ENCODE peak calls at places on chromosome 6, in ten cellular contexts. One of them, this sample, is unnamed.

GRCh38 chr6:53437557-53438202 is 88.9 kb upstream of the ELOVL5 start:
- DNase-seq in epithelial cell of esophagus: peak; percentile 81
- DNase-seq in Calu3: peak; percentile 50
- DNase-seq in fibroblast of lung: peak; percentile 89
- DNase-seq in HFFc6: peak; percentile 76
- DNase-seq in fibroblast of pulmonary artery: peak; percentile 86
- DNase-seq in PC-9: peak; percentile 71
- DNase-seq in progenitor cell of endocrine pancreas: no peak
- DNase-seq in sigmoid colon: no peak
- DNase-seq in omental fat pad: no peak
- DNase-seq in this sample: no peak

GRCh38 chr6:29967379-29968010 is 25.2 kb downstream of the HLA-A start:
- DNase-seq in Calu3: peak; percentile 33
- DNase-seq in epithelial cell of esophagus: peak; percentile 79
- DNase-seq in HFFc6: no peak
- DNase-seq in omental fat pad: no peak
- DNase-seq in fibroblast of pulmonary artery: no peak
- DNase-seq in PC-9: peak; percentile 72
- DNase-seq in progenitor cell of endocrine pancreas: no peak
- DNase-seq in sigmoid colon: no peak
- DNase-seq in fibroblast of lung: peak; percentile 6
- DNase-seq in this sample: no peak

GRCh38 chr6:78749326-78749725 is 118.0 kb upstream of the IRAK1BP1 start:
- DNase-seq in fibroblast of lung: peak; percentile 75
- DNase-seq in Calu3: no peak
- DNase-seq in PC-9: no peak
- DNase-seq in progenitor cell of endocrine pancreas: no peak
- DNase-seq in HFFc6: peak; percentile 28
- DNase-seq in fibroblast of pulmonary artery: peak; percentile 6
- DNase-seq in epithelial cell of esophagus: peak; percentile 52
- DNase-seq in omental fat pad: no peak
- DNase-seq in sigmoid colon: no peak
- DNase-seq in this sample: no peak

GRCh38 chr6:39746795-39747194 is 21.6 kb upstream of the KIF6 start:
- DNase-seq in omental fat pad: no peak
- DNase-seq in epithelial cell of esophagus: no peak
- DNase-seq in PC-9: no peak
- DNase-seq in Calu3: no peak
- DNase-seq in fibroblast of pulmonary artery: no peak
- DNase-seq in HFFc6: no peak
- DNase-seq in fibroblast of lung: no peak
- DNase-seq in sigmoid colon: no peak
- DNase-seq in progenitor cell of endocrine pancreas: no peak
- DNase-seq in this sample: no peak

GRCh38 chr6:85405175-85405852 is 44.6 kb upstream of the NT5E start:
- DNase-seq in Calu3: peak; percentile 71
- DNase-seq in HFFc6: no peak
- DNase-seq in omental fat pad: no peak
- DNase-seq in sigmoid colon: no peak
- DNase-seq in fibroblast of pulmonary artery: no peak
- DNase-seq in PC-9: no peak
- DNase-seq in progenitor cell of endocrine pancreas: no peak
- DNase-seq in fibroblast of lung: peak; percentile 74
- DNase-seq in epithelial cell of esophagus: no peak
- DNase-seq in this sample: no peak

GRCh38 chr6:129929433-129929832 is 68.3 kb upstream of the TMEM244 start:
- DNase-seq in PC-9: no peak
- DNase-seq in sigmoid colon: no peak
- DNase-seq in epithelial cell of esophagus: peak; percentile 90
- DNase-seq in omental fat pad: no peak
- DNase-seq in fibroblast of pulmonary artery: peak; percentile 89
- DNase-seq in fibroblast of lung: peak; percentile 90
- DNase-seq in progenitor cell of endocrine pancreas: no peak
- DNase-seq in HFFc6: peak; percentile 79
- DNase-seq in Calu3: no peak
- DNase-seq in this sample: no peak

GRCh38 chr6:164069352-164070022 is 655.0 kb downstream of the QKI start:
- DNase-seq in Calu3: no peak
- DNase-seq in PC-9: no peak
- DNase-seq in omental fat pad: no peak
- DNase-seq in fibroblast of lung: peak; percentile 95
- DNase-seq in progenitor cell of endocrine pancreas: no peak
- DNase-seq in fibroblast of pulmonary artery: peak; percentile 90
- DNase-seq in epithelial cell of esophagus: no peak
- DNase-seq in sigmoid colon: peak; percentile 73
- DNase-seq in HFFc6: no peak
- DNase-seq in this sample: no peak

GRCh38 chr6:127118505-127119360 is at the start of gene RSPO3:
- DNase-seq in epithelial cell of esophagus: peak; percentile 35
- DNase-seq in PC-9: peak; percentile 35
- DNase-seq in progenitor cell of endocrine pancreas: peak; percentile 15
- DNase-seq in omental fat pad: no peak
- DNase-seq in fibroblast of pulmonary artery: peak; percentile 39
- DNase-seq in sigmoid colon: peak; percentile 73
- DNase-seq in Calu3: no peak
- DNase-seq in fibroblast of lung: peak; percentile 40
- DNase-seq in HFFc6: no peak
- DNase-seq in this sample: no peak

GRCh38 chr6:24859608-24860007 is 60.9 kb upstream of the ARMH2 start:
- DNase-seq in PC-9: no peak
- DNase-seq in fibroblast of lung: no peak
- DNase-seq in epithelial cell of esophagus: peak; percentile 63
- DNase-seq in omental fat pad: no peak
- DNase-seq in fibroblast of pulmonary artery: no peak
- DNase-seq in progenitor cell of endocrine pancreas: no peak
- DNase-seq in HFFc6: no peak
- DNase-seq in sigmoid colon: no peak
- DNase-seq in Calu3: no peak
- DNase-seq in this sample: no peak

GRCh38 chr6:169034523-169035167 is 219.0 kb downstream of the THBS2 start:
- DNase-seq in sigmoid colon: no peak
- DNase-seq in progenitor cell of endocrine pancreas: no peak
- DNase-seq in HFFc6: no peak
- DNase-seq in omental fat pad: no peak
- DNase-seq in epithelial cell of esophagus: no peak
- DNase-seq in fibroblast of lung: peak; percentile 32
- DNase-seq in fibroblast of pulmonary artery: no peak
- DNase-seq in PC-9: no peak
- DNase-seq in Calu3: no peak
- DNase-seq in this sample: no peak

GRCh38 chr6:143901885-143902708 is 37.8 kb downstream of the ZC2HC1B start:
- DNase-seq in HFFc6: no peak
- DNase-seq in fibroblast of pulmonary artery: peak; percentile 90
- DNase-seq in epithelial cell of esophagus: no peak
- DNase-seq in Calu3: no peak
- DNase-seq in sigmoid colon: peak; percentile 84
- DNase-seq in progenitor cell of endocrine pancreas: no peak
- DNase-seq in fibroblast of lung: peak; percentile 20
- DNase-seq in omental fat pad: no peak
- DNase-seq in PC-9: no peak
- DNase-seq in this sample: no peak

GRCh38 chr6:6970851-6971250 is 136.9 kb upstream of the RREB1 start:
- DNase-seq in Calu3: no peak
- DNase-seq in sigmoid colon: no peak
- DNase-seq in fibroblast of pulmonary artery: no peak
- DNase-seq in PC-9: no peak
- DNase-seq in progenitor cell of endocrine pancreas: no peak
- DNase-seq in fibroblast of lung: no peak
- DNase-seq in omental fat pad: no peak
- DNase-seq in HFFc6: no peak
- DNase-seq in epithelial cell of esophagus: no peak
- DNase-seq in this sample: no peak

DNA sequence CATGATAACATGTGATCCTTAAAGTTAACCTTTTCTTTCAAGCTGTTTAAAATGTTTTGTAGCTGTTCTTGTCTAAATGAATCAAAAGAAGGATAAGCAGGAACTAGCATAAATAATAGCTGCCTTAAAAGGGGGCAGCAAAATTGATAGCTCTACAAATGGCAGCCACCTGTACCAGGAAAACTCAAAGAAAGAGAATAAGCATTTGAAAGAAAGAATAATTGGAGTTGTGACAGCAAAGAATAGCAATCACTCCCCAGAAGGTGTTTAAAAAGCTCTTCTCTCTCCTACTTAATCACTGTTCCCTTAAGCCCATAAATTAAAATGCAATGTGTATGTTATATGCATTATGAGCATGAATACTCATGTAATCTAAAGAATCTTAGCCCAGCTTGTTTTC is 114.6 kb downstream of the SIM1 start:
- DNase-seq in sigmoid colon: no peak
- DNase-seq in PC-9: no peak
- DNase-seq in omental fat pad: no peak
- DNase-seq in fibroblast of lung: no peak
- DNase-seq in progenitor cell of endocrine pancreas: no peak
- DNase-seq in Calu3: no peak
- DNase-seq in HFFc6: no peak
- DNase-seq in epithelial cell of esophagus: no peak
- DNase-seq in fibroblast of pulmonary artery: no peak
- DNase-seq in this sample: no peak
- TF ChIP-seq CTCF in sigmoid colon: no peak
- TF ChIP-seq CTCF in PC-9: no peak
- TF ChIP-seq CTCF in omental fat pad: no peak
- TF ChIP-seq CTCF in fibroblast of lung: no peak
- TF ChIP-seq CTCF in progenitor cell of endocrine pancreas: no peak
- TF ChIP-seq CTCF in Calu3: no peak
- TF ChIP-seq CTCF in HFFc6: no peak
- TF ChIP-seq CTCF in epithelial cell of esophagus: no peak
- TF ChIP-seq CTCF in fibroblast of pulmonary artery: no peak
- TF ChIP-seq CTCF in this sample: no peak

GRCh38 chr6:27146706-27147507 is 100.6 kb upstream of the PRSS16 start:
- DNase-seq in fibroblast of lung: peak; percentile 100
- DNase-seq in HFFc6: peak; percentile 100
- DNase-seq in fibroblast of pulmonary artery: peak; percentile 100
- DNase-seq in omental fat pad: peak; percentile 46
- DNase-seq in progenitor cell of endocrine pancreas: peak; percentile 76
- DNase-seq in sigmoid colon: peak; percentile 92
- DNase-seq in PC-9: peak; percentile 98
- DNase-seq in epithelial cell of esophagus: peak; percentile 99
- DNase-seq in Calu3: peak; percentile 89
- DNase-seq in this sample: peak; percentile 74
- TF ChIP-seq CTCF in fibroblast of lung: no peak
- TF ChIP-seq CTCF in HFFc6: no peak
- TF ChIP-seq CTCF in fibroblast of pulmonary artery: no peak
- TF ChIP-seq CTCF in omental fat pad: no peak
- TF ChIP-seq CTCF in progenitor cell of endocrine pancreas: no peak
- TF ChIP-seq CTCF in sigmoid colon: no peak
- TF ChIP-seq CTCF in PC-9: no peak
- TF ChIP-seq CTCF in epithelial cell of esophagus: no peak
- TF ChIP-seq CTCF in Calu3: no peak
- TF ChIP-seq CTCF in this sample: no peak

DNA sequence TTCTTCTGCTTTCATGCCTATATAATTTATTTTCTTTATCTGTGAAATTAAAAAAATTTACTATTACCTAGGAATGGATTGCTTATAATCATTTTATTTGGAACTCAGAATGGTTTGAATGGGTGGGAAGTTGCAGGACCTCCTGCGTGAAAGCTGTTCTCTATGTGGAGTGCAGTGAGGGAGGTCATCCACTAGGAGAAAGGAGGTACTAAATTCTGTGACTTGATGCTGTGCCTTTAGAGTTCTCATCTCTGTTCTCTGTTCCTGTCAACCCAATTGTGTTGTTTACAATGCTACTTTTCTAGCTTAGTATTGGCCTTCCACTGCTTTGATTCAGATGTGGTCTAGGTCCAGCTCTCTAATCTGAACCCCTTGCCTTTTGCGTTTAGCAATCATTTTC is 65.0 kb upstream of the HIVEP1 start:
- DNase-seq in PC-9: no peak
- DNase-seq in progenitor cell of endocrine pancreas: no peak
- DNase-seq in fibroblast of pulmonary artery: no peak
- DNase-seq in fibroblast of lung: no peak
- DNase-seq in sigmoid colon: no peak
- DNase-seq in epithelial cell of esophagus: no peak
- DNase-seq in HFFc6: no peak
- DNase-seq in omental fat pad: no peak
- DNase-seq in Calu3: no peak
- DNase-seq in this sample: no peak
- TF ChIP-seq CTCF in PC-9: peak; percentile 40
- TF ChIP-seq CTCF in progenitor cell of endocrine pancreas: peak; percentile 28
- TF ChIP-seq CTCF in fibroblast of pulmonary artery: peak; percentile 15
- TF ChIP-seq CTCF in fibroblast of lung: no peak
- TF ChIP-seq CTCF in sigmoid colon: no peak
- TF ChIP-seq CTCF in epithelial cell of esophagus: no peak
- TF ChIP-seq CTCF in HFFc6: peak; percentile 31
- TF ChIP-seq CTCF in omental fat pad: no peak
- TF ChIP-seq CTCF in Calu3: no peak
- TF ChIP-seq CTCF in this sample: no peak

GRCh38 chr6:80742481-80742880 is 636.0 kb downstream of the BCKDHB start:
- DNase-seq in epithelial cell of esophagus: peak; percentile 38
- DNase-seq in Calu3: peak; percentile 13
- DNase-seq in fibroblast of lung: peak; percentile 56
- DNase-seq in HFFc6: peak; percentile 47
- DNase-seq in fibroblast of pulmonary artery: peak; percentile 63
- DNase-seq in progenitor cell of endocrine pancreas: no peak
- DNase-seq in omental fat pad: no peak
- DNase-seq in sigmoid colon: no peak
- DNase-seq in PC-9: no peak
- DNase-seq in this sample: no peak
- TF ChIP-seq CTCF in epithelial cell of esophagus: peak; percentile 27
- TF ChIP-seq CTCF in Calu3: peak; percentile 38
- TF ChIP-seq CTCF in fibroblast of lung: peak; percentile 25
- TF ChIP-seq CTCF in HFFc6: peak; percentile 80
- TF ChIP-seq CTCF in fibroblast of pulmonary artery: peak; percentile 47
- TF ChIP-seq CTCF in progenitor cell of endocrine pancreas: peak; percentile 51
- TF ChIP-seq CTCF in omental fat pad: no peak
- TF ChIP-seq CTCF in sigmoid colon: no peak
- TF ChIP-seq CTCF in PC-9: peak; percentile 56
- TF ChIP-seq CTCF in this sample: no peak